ENCODE peak calls at places on chromosomes 7 and 10, in seven cellular contexts. I is colonic mucosa, C is cardiac muscle cell, N is tibial nerve, K is Peyer's patch, F is psoas muscle, Q is adrenal gland. A is an unnamed sample. For H3K4me1 and H3K27me3, the result is how much of the 10 kb centered on the place peaks cover.

GRCh38 chr10:107427021-107427420 is 262.5 kb upstream of the SORCS1 start:
- DNase-seq in I (no peak), C (no peak), N (no peak), K (no peak), F (no peak), Q (no peak), A (no peak)

GRCh38 chr10:117345143-117345542 is 30.1 kb downstream of the PDZD8 start:
- DNase-seq in I (no peak), C (no peak), N (no peak), K (no peak), F (no peak), Q (no peak), A (no peak)

GRCh38 chr10:118687472-118687871 is 67.3 kb downstream of the CACUL1 start:
- DNase-seq in I (no peak), C (no peak), N (no peak), K (no peak), F (no peak), Q (no peak), A (no peak)

GRCh38 chr10:127600479-127600878 is 51.4 kb downstream of the NPS start:
- DNase-seq in I (no peak), C (peak), N (no peak), K (no peak), F (no peak), Q (no peak), A (no peak)

GRCh38 chr7:40680657-40681056 is 545.9 kb downstream of the SUGCT start:
- DNase-seq in I (no peak), C (no peak), N (no peak), K (no peak), F (no peak), Q (no peak), A (peak)

GRCh38 chr7:19060870-19061269 is 56.6 kb downstream of the TWIST1 start:
- DNase-seq in I (no peak), C (no peak), N (no peak), K (no peak), F (no peak), Q (no peak), A (no peak)

GRCh38 chr10:64067859-64068258 is 546.7 kb downstream of the REEP3 start:
- DNase-seq in I (no peak), C (no peak), N (no peak), K (no peak), F (no peak), Q (no peak), A (no peak)

GRCh38 chr7:88452648-88453047 is 146.0 kb upstream of the STEAP4 start:
- DNase-seq in I (no peak), C (no peak), N (no peak), K (no peak), F (no peak), Q (no peak), A (no peak)

GRCh38 chr7:137001041-137001440 is 132.6 kb downstream of the CHRM2 start:
- DNase-seq in I (no peak), C (no peak), N (no peak), K (no peak), F (no peak), Q (no peak), A (no peak)

GRCh38 chr7:24724451-24725190 is 32.6 kb downstream of the GSDME start:
- DNase-seq in I (no peak), C (no peak), N (no peak), K (no peak), F (no peak), Q (no peak), A (no peak)

GRCh38 chr7:120857558-120858298 is at the start of gene TSPAN12:
- DNase-seq in I (peak), C (peak), N (peak), K (peak), F (peak), Q (peak), A (peak)

GRCh38 chr7:151517601-151518104 is 2.0 kb downstream of the RHEB start:
- DNase-seq in I (no peak), C (no peak), N (no peak), K (no peak), F (no peak), Q (no peak), A (no peak)
- H3K4me3 ChIP-seq in I (peak), C (peak), N (peak), K (peak), F (peak), Q (no peak), A (peak)

DNA sequence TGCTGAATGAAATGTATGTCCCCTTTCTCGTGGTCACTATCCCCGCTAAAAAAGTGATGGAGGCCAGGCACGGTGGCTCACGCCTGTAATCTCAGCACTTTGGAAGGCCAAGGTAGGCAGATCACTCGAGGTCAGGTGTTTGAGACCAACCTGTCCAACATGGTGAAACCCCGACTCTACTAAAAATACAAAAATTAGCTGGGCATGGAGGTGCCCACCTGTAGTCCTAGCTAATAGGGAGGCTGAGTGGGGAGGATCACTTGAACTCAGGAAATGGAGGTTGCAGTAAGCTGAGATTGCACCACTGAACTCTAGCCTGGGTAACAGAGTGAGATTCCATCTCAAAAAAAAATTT is 91.4 kb upstream of the MKLN1 start:
- DNase-seq in I (no peak), C (no peak), N (no peak), K (no peak), F (no peak), Q (no peak), A (no peak)
- H3K4me1 ChIP-seq in I (under half), C (under half), N (under half), K (under half), F (under half), Q (under half), A (under half)

DNA sequence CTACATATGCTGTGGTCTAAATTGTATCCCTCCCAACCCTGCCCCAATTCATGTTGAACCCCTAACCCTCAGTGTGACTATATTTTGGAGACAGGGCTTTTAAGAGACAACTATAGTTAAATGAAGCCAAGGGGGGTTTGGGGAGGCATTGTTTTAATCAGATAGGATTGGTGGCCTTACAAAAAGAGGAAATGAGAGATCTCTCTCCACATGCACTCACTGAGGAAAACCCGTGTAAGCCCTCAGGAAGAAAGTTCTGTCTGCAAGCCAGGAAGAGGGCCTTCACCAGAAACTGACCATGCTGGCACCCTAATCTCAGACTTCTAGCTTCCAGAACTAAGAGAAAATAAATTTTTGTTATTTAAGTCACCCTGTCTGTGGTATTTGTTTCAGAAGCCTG is 276.7 kb downstream of the KIF20B start:
- DNase-seq in I (no peak), C (no peak), N (no peak), K (no peak), F (no peak), Q (no peak), A (no peak)
- H3K27me3 ChIP-seq in I (under half), C (under half), N (under half), K (under half), F (under half), Q (under half), A (under half)

GRCh38 chr7:1236132-1236655 is 3.5 kb downstream of the UNCX start:
- DNase-seq in I (no peak), C (no peak), N (no peak), K (peak), F (no peak), Q (no peak), A (no peak)
- H3K4me3 ChIP-seq in I (no peak), C (no peak), N (no peak), K (no peak), F (no peak), Q (no peak), A (no peak)

GRCh38 chr10:131926743-131927595 is 26.2 kb downstream of the PPP2R2D start:
- DNase-seq in I (no peak), C (no peak), N (no peak), K (no peak), F (no peak), Q (no peak), A (no peak)
- H3K4me1 ChIP-seq in I (under half), C (under half), N (under half), K (under half), F (half or more), Q (under half), A (under half)

GRCh38 chr10:44388641-44389040 is 3.7 kb upstream of the CXCL12 start:
- DNase-seq in I (no peak), C (no peak), N (no peak), K (no peak), F (no peak), Q (no peak), A (no peak)

GRCh38 chr10:44389150-44389549 is 4.3 kb upstream of the CXCL12 start:
- DNase-seq in I (no peak), C (no peak), N (no peak), K (no peak), F (peak), Q (peak), A (no peak)

GRCh38 chr10:44387853-44388251 is 3.0 kb upstream of the CXCL12 start:
- DNase-seq in I (peak), C (no peak), N (no peak), K (no peak), F (no peak), Q (no peak), A (no peak)

GRCh38 chr10:44390585-44391072 is 5.7 kb upstream of the CXCL12 start:
- DNase-seq in I (no peak), C (no peak), N (no peak), K (no peak), F (no peak), Q (no peak), A (no peak)

GRCh38 chr10:44389556-44389955 is 4.7 kb upstream of the CXCL12 start:
- DNase-seq in I (no peak), C (no peak), N (no peak), K (no peak), F (no peak), Q (no peak), A (no peak)
- H3K27me3 ChIP-seq in I (under half), C (under half), N (under half), K (under half), F (under half), Q (under half), A (under half)